ENCODE peak calls at places on chromosomes 1 and 21, in eight cellular contexts. H is HCT116, R is keratinocyte, Q is BJ, Y is GM23338, D is esophagus squamous epithelium, C is fibroblast of lung, S is cardiac muscle cell. V is an unnamed sample. For H3K27me3, the result is how much of the 10 kb centered on the place peaks cover.

GRCh38 chr1:116990612-116991151 is 10.9 kb upstream of the CD101 start:
- DNase-seq in D (no peak), H (no peak), R (no peak), Q (no peak), C (peak), S (peak), Y (no peak), V (peak)

GRCh38 chr1:246492611-246493245 is 14.4 kb downstream of the SMYD3 start:
- DNase-seq in D (no peak), C (peak), S (peak), Q (no peak), Y (peak), H (peak), R (no peak), V (peak)

GRCh38 chr1:215279682-215280081 is 197.1 kb downstream of the KCNK2 start:
- DNase-seq in S (no peak), H (no peak), C (no peak), R (no peak), D (no peak), Q (no peak), Y (no peak), V (no peak)

GRCh38 chr1:23980725-23981063 is 567 bp upstream of the SRSF10 start:
- DNase-seq in R (no peak), C (peak), Q (no peak), S (peak), Y (peak), D (no peak), H (peak), V (peak)

GRCh38 chr1:232894436-232894835 is 56.0 kb upstream of the NTPCR start:
- DNase-seq in R (no peak), S (no peak), D (no peak), C (no peak), H (no peak), Y (no peak), Q (no peak), V (no peak)

GRCh38 chr1:206935491-206936067 is 10.7 kb downstream of the PIGR start:
- DNase-seq in R (no peak), C (no peak), H (no peak), D (no peak), Q (no peak), Y (peak), S (peak), V (no peak)

GRCh38 chr1:227068883-227069282 is 128.8 kb downstream of the COQ8A start:
- DNase-seq in D (no peak), Q (no peak), R (no peak), S (no peak), H (no peak), Y (no peak), C (no peak), V (no peak)

GRCh38 chr1:110508038-110508437 is 10.9 kb downstream of the KCNA10 start:
- DNase-seq in Y (peak), R (no peak), Q (no peak), H (no peak), S (peak), C (no peak), D (no peak), V (peak)

GRCh38 chr1:1616045-1616821 is 933 bp downstream of the MIB2 start:
- DNase-seq in H (no peak), S (peak), C (no peak), Y (no peak), Q (no peak), R (no peak), D (no peak), V (no peak)

GRCh38 chr1:173050865-173051264 is at the start of gene TNFSF18:
- DNase-seq in R (no peak), Y (no peak), D (no peak), C (peak), S (peak), H (no peak), Q (no peak), V (peak)

GRCh38 chr1:23168079-23168461 is 586 bp downstream of the LUZP1 start:
- DNase-seq in H (no peak), Q (no peak), Y (no peak), D (no peak), C (no peak), S (no peak), R (no peak), V (no peak)

GRCh38 chr1:7366955-7367665 is 404.0 kb upstream of the VAMP3 start:
- DNase-seq in Y (no peak), C (no peak), H (no peak), R (no peak), D (no peak), S (no peak), Q (no peak), V (no peak)

GRCh38 chr1:218711884-218712674 is 366.9 kb downstream of the TGFB2 start:
- DNase-seq in Q (no peak), D (no peak), H (no peak), S (peak), R (peak), C (peak), Y (no peak), V (peak)

GRCh38 chr1:36467027-36467410 is 2.8 kb upstream of the MRPS15 start:
- DNase-seq in C (no peak), D (no peak), Y (no peak), Q (no peak), S (no peak), H (no peak), R (no peak), V (no peak)

GRCh38 chr1:21626921-21627339 is 42.2 kb downstream of the RAP1GAP start:
- DNase-seq in R (no peak), H (no peak), Y (no peak), Q (no peak), D (no peak), C (no peak), S (no peak), V (peak)

GRCh38 chr1:111476214-111476613 is 2.4 kb downstream of the C1orf162 start:
- DNase-seq in D (no peak), Y (no peak), R (no peak), C (no peak), Q (no peak), H (no peak), S (no peak), V (no peak)

GRCh38 chr1:159928491-159929050 is 3.3 kb upstream of the TAGLN2 start:
- DNase-seq in Q (no peak), S (no peak), D (no peak), H (no peak), R (no peak), Y (no peak), C (no peak), V (no peak)

GRCh38 chr1:96309783-96310182 is 411.8 kb upstream of the PTBP2 start:
- DNase-seq in Y (no peak), D (no peak), C (peak), Q (no peak), S (peak), H (no peak), R (peak), V (peak)

GRCh38 chr1:13707211-13707610 is 7.2 kb downstream of the PRDM2 start:
- DNase-seq in H (no peak), C (peak), R (no peak), D (no peak), Y (no peak), S (peak), Q (peak), V (no peak)

GRCh38 chr1:28592314-28593071 is 428 bp downstream of the RAB42 start:
- DNase-seq in C (no peak), Q (no peak), R (no peak), H (no peak), Y (peak), S (no peak), D (no peak), V (no peak)

GRCh38 chr1:228372183-228373003 is 34.2 kb downstream of the TRIM11 start:
- DNase-seq in Q (no peak), Y (no peak), S (no peak), D (no peak), C (no peak), R (no peak), H (no peak), V (peak)

GRCh38 chr1:207284209-207284892 is 37.1 kb upstream of the CD55 start:
- DNase-seq in Q (peak), C (no peak), Y (no peak), R (no peak), D (no peak), S (no peak), H (no peak), V (no peak)

GRCh38 chr1:83673287-83673686 is 325.6 kb downstream of the TTLL7 start:
- DNase-seq in Y (no peak), R (no peak), H (no peak), C (peak), D (no peak), Q (no peak), S (no peak), V (no peak)

GRCh38 chr1:207672525-207673130 is 27.7 kb downstream of the CR1L start:
- DNase-seq in R (no peak), Y (peak), S (no peak), D (no peak), H (peak), C (peak), Q (no peak), V (peak)

GRCh38 chr1:55418625-55419024 is 203.5 kb upstream of the USP24 start:
- DNase-seq in C (no peak), Y (no peak), H (no peak), D (no peak), Q (no peak), R (no peak), S (no peak), V (no peak)

GRCh38 chr1:54510715-54511270 is 37.2 kb upstream of the ACOT11 start:
- DNase-seq in S (no peak), H (no peak), Q (no peak), Y (no peak), R (no peak), C (no peak), D (no peak), V (no peak)

GRCh38 chr1:209155556-209155955 is 428.0 kb upstream of the CAMK1G start:
- DNase-seq in D (no peak), H (no peak), Y (peak), Q (no peak), R (no peak), S (no peak), C (no peak), V (no peak)

GRCh38 chr1:237565236-237565635 is 325.5 kb downstream of the ZP4 start:
- DNase-seq in Y (no peak), Q (no peak), R (no peak), D (no peak), H (no peak), C (no peak), S (no peak), V (no peak)

GRCh38 chr1:222618001-222618879 is at the start of gene MIA3:
- DNase-seq in Y (peak), C (peak), R (no peak), Q (no peak), S (peak), H (no peak), D (peak), V (peak)

GRCh38 chr1:160460683-160461287 is 60.4 kb downstream of the VANGL2 start:
- DNase-seq in Q (no peak), C (no peak), Y (no peak), S (no peak), H (no peak), D (no peak), R (no peak), V (no peak)

GRCh38 chr1:108892356-108893140 is 15.8 kb downstream of the GPSM2 start:
- DNase-seq in H (no peak), Y (no peak), C (no peak), S (no peak), Q (no peak), D (no peak), R (no peak), V (peak)

GRCh38 chr1:246428542-246429308 is 78.4 kb downstream of the SMYD3 start:
- DNase-seq in R (peak), Y (peak), S (peak), C (peak), D (no peak), Q (peak), H (peak), V (peak)

GRCh38 chr21:39690454-39690853 is 54.5 kb upstream of the IGSF5 start:
- DNase-seq in D (no peak), S (no peak), R (no peak), C (no peak), Q (no peak), H (no peak), Y (no peak), V (no peak)

GRCh38 chr1:35924838-35925237 is 6.1 kb upstream of the AGO3 start:
- DNase-seq in D (no peak), Y (no peak), H (no peak), S (no peak), Q (no peak), R (no peak), C (no peak), V (no peak)

GRCh38 chr1:211738709-211739301 is 63.4 kb upstream of the NEK2 start:
- DNase-seq in D (no peak), Q (no peak), C (no peak), H (no peak), R (no peak), S (no peak), Y (no peak), V (peak)

GRCh38 chr1:66300986-66301451 is 232.9 kb upstream of the SGIP1 start:
- DNase-seq in S (peak), C (peak), H (no peak), Q (no peak), D (no peak), R (no peak), Y (no peak), V (no peak)

GRCh38 chr1:226739696-226740065 is 599 bp upstream of the ITPKB start:
- DNase-seq in Q (no peak), C (no peak), H (no peak), Y (no peak), R (no peak), S (no peak), D (no peak), V (no peak)

GRCh38 chr1:203290261-203291089 is 14.8 kb upstream of the BTG2 start:
- DNase-seq in Y (peak), H (no peak), C (peak), D (peak), S (peak), Q (no peak), R (no peak), V (peak)

GRCh38 chr21:42554251-42554937 is 40.7 kb downstream of the SLC37A1 start:
- DNase-seq in Q (no peak), Y (peak), R (no peak), D (no peak), S (no peak), C (no peak), H (no peak), V (no peak)

GRCh38 chr1:239308701-239309333 is 77.6 kb upstream of the CHRM3 start:
- DNase-seq in C (no peak), D (no peak), Y (peak), S (peak), Q (no peak), R (no peak), H (no peak), V (peak)
- TF ChIP-seq CTCF in C (no peak), D (peak), Y (peak), S (peak), Q (peak), R (no peak), H (peak), V (peak)

DNA sequence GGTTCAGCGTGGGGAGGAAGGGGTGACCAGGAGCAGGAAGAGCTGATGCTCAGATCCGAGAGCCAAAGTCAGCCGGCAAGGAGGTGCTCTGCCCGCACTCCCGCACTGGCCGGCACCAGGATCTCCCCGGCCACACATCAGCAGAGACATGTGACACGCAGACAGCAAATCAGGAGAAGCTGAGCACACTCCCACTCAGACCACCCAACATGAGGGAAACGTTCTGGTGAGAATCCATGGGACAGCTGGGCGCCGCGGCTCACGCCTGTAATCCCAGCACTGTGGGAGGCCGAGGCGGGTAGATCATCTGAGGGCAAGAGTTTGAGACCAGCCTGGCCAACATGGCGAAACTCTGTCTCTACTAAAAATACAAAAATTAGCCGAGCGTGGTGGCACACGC is 18.6 kb upstream of the PTTG1IP start:
- DNase-seq in S (peak), C (no peak), R (no peak), Y (no peak), D (no peak), Q (no peak), H (no peak), V (no peak)
- H3K27me3 ChIP-seq in S (under half), C (under half), R (half or more), Y (under half), D (under half), Q (under half), H (under half), V (under half)

GRCh38 chr1:86154581-86155060 is 2.0 kb downstream of the COL24A1 start:
- DNase-seq in H (no peak), R (no peak), Q (peak), Y (peak), C (no peak), S (peak), D (no peak), V (no peak)
- H3K4me3 ChIP-seq in H (no peak), R (no peak), Q (peak), Y (peak), C (no peak), S (no peak), D (peak), V (no peak)

DNA sequence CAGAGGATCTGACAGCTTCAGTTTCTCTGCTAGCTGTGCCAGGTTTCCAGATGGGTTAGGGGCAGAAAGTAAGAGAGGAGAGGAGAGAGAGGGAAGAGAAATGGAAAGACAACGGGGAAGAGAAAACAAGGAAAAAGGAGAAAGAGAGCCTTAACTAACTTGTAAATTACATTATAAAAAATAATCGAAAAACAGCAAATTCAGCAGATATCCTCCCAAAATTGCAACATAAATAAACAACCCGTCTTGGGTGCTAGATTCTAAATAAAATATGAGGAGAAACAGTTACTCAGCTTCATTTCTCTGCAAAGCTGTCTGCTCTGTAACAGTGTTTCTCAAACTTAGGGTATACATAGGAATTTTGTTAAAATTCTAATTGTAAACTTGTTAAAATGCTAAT is 29.2 kb downstream of the SEC16B start:
- DNase-seq in R (no peak), S (no peak), Y (no peak), D (no peak), Q (no peak), H (no peak), C (no peak), V (no peak)
- TF ChIP-seq CTCF in R (no peak), S (no peak), Y (no peak), D (no peak), Q (no peak), H (no peak), C (no peak), V (no peak)

DNA sequence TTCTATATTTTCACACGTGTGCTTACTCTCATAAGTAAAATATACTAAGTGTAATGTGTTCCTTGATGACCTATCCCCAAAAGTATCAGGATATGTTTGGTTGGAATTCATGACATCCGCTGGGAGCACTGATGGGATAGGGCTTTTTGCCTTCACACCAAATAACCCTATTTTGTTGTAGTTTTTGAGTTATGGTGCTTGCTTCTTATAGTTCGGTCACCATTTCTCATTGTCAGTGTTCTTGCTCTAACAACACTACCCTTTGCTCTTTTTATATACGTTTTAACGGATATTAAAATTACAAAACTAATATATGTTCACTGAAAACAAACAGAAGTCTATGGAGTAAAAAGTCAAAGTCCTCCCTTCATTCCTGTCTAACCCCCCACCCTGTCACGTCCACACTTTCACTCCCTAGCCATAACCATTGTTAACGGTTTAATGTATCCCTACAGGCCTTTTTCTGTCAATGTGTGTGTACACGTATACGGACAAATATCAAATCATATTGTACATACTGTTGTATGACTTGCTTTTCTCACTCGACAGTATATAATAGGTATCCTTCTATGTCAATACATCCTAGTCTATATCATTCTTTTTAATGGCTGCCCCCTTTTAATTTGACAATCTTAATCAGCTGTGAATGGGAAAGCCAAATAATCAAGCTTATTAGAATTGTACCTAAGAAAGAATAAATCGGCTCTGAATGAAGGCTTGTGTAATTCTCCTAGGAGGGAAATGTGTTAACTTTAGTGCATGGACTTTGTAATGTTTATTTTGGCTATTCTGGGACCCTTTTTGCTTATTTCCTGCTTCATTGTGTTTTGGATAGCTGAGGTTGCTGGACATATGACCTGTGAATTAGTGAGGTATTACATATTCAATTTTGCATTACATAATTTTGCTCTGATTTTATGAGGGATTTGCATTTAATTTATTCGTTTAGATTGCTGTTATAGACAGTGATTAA is 3.5 kb upstream of the RNF220 start:
- DNase-seq in R (no peak), Y (no peak), D (no peak), C (no peak), H (no peak), S (no peak), Q (no peak), V (no peak)
- H3K27me3 ChIP-seq in R (under half), Y (under half), D (under half), C (under half), H (under half), S (half or more), Q (under half), V (under half)

V was measured in bronchial epithelial cell.